ENCODE peak calls at places on chromosome 6, in nine cellular contexts. T is sigmoid colon, F is HCT116, C is GM23338, X is suprapubic skin, B is left ventricle myocardium inferior, M is OCI-LY7, Q is GM12865, H is fibroblast of the aortic adventitia. R is an unnamed sample.

GRCh38 chr6:170190046-170190445 is 100.8 kb downstream of the DLL1 start:
- DNase-seq in T (no peak), F (no peak), C (no peak), X (no peak), B (no peak), M (no peak), Q (no peak), H (no peak), R (no peak)

GRCh38 chr6:157220485-157220884 is 102.8 kb downstream of the TMEM242 start:
- DNase-seq in T (no peak), F (no peak), C (no peak), X (no peak), B (no peak), M (no peak), Q (no peak), H (no peak), R (no peak)

GRCh38 chr6:23529902-23530301 is 596.1 kb upstream of the NRSN1 start:
- DNase-seq in T (no peak), F (no peak), C (no peak), X (no peak), B (no peak), M (no peak), Q (peak), H (no peak), R (no peak)

GRCh38 chr6:41222045-41222444 is 6.1 kb upstream of the TREML4 start:
- DNase-seq in T (no peak), F (no peak), C (no peak), X (no peak), B (no peak), M (no peak), Q (no peak), H (no peak), R (no peak)

GRCh38 chr6:95593025-95593424 is 15.7 kb downstream of the MANEA start:
- DNase-seq in T (no peak), F (no peak), C (no peak), X (no peak), B (no peak), M (no peak), Q (no peak), H (peak), R (no peak)

GRCh38 chr6:169269180-169270076 is 15.8 kb upstream of the THBS2 start:
- DNase-seq in T (peak), F (no peak), C (no peak), X (no peak), B (peak), M (no peak), Q (no peak), H (peak), R (peak)

GRCh38 chr6:52570291-52570700 is 6.6 kb downstream of the TRAM2 start:
- DNase-seq in T (peak), F (no peak), C (no peak), X (no peak), B (no peak), M (no peak), Q (no peak), H (peak), R (peak)

GRCh38 chr6:36128793-36129192 is 1.5 kb upstream of the MAPK13 start:
- DNase-seq in T (peak), F (no peak), C (no peak), X (no peak), B (no peak), M (no peak), Q (no peak), H (no peak), R (no peak)

GRCh38 chr6:37706749-37707148 is 9.1 kb upstream of the MDGA1 start:
- DNase-seq in T (no peak), F (no peak), C (no peak), X (no peak), B (no peak), M (no peak), Q (no peak), H (no peak), R (no peak)

GRCh38 chr6:37704923-37705238 is 7.2 kb upstream of the MDGA1 start:
- DNase-seq in T (no peak), F (no peak), C (no peak), X (no peak), B (no peak), M (no peak), Q (no peak), H (no peak), R (no peak)

GRCh38 chr6:37704066-37704465 is 6.4 kb upstream of the MDGA1 start:
- DNase-seq in T (no peak), F (no peak), C (no peak), X (no peak), B (no peak), M (no peak), Q (no peak), H (no peak), R (no peak)

GRCh38 chr6:37702314-37702713 is 4.6 kb upstream of the MDGA1 start:
- DNase-seq in T (no peak), F (no peak), C (no peak), X (no peak), B (no peak), M (no peak), Q (no peak), H (no peak), R (no peak)

DNA sequence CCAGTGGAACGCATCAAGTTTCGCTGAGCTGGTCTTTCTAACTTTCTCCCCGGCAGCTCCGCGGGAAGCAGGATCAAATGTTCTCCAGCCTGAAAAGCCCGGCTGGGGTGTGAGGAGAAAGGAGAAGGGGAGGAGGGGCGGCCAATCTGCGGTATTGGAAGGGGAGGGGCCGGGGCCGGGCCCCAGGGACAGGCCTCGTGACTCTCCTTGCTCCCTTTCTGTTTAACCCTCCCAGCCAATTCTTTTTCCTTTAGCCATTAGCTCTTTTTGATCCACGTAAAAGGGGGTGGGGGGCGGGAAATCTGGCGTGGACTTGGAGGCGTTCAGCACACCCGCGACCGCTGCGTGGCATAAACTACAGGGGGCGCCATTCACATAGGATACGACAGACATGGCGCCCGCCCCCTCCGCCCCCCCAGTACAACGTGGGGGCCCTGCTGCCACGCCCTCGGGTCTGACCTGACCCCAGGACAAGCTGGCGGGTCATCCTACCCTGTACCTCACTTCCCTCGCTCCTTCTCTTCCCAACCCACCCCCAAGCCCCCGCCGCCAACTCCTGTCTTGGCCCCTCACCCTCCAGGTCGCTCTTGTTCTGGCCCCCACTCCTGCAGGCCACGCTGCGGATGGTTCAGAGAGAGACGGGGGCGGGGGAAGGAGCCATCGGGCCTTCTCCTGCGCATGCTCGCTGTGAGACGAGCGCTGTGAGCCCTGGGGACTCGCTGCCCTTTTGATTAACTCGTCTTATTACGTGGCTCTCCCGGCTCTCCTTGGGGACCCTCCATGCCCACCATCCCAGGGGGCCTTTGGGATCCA is 7.8 kb upstream of the MDGA1 start:
- DNase-seq in T (peak), F (no peak), C (peak), X (peak), B (peak), M (no peak), Q (peak), H (peak), R (peak)
- H3K4me3 ChIP-seq in T (peak), F (no peak), C (peak), X (peak), B (peak), M (no peak), Q (peak), H (peak), R (peak)

GRCh38 chr6:148466158-148466557 is 123.5 kb downstream of the SASH1 start:
- DNase-seq in T (no peak), F (no peak), C (no peak), X (no peak), B (no peak), M (no peak), Q (no peak), H (no peak), R (no peak)
- TF ChIP-seq CTCF in T (no peak), F (peak), C (no peak), X (no peak), B (no peak), M (no peak), Q (no peak), H (no peak), R (no peak)

GRCh38 chr6:145067430-145067829 is 667.9 kb downstream of the EPM2A start:
- DNase-seq in T (no peak), F (no peak), C (no peak), X (no peak), B (no peak), M (no peak), Q (no peak), H (peak), R (no peak)

GRCh38 chr6:145071836-145072235 is 663.5 kb downstream of the EPM2A start:
- DNase-seq in T (no peak), F (no peak), C (no peak), X (no peak), B (no peak), M (no peak), Q (no peak), H (peak), R (no peak)

GRCh38 chr6:145069966-145070365 is 665.4 kb downstream of the EPM2A start:
- DNase-seq in T (no peak), F (no peak), C (no peak), X (no peak), B (no peak), M (no peak), Q (no peak), H (no peak), R (no peak)

GRCh38 chr6:145073811-145074210 is 661.5 kb downstream of the EPM2A start:
- DNase-seq in T (no peak), F (no peak), C (no peak), X (no peak), B (no peak), M (no peak), Q (no peak), H (no peak), R (no peak)

GRCh38 chr6:145070791-145071190 is 664.5 kb downstream of the EPM2A start:
- DNase-seq in T (no peak), F (no peak), C (no peak), X (no peak), B (no peak), M (no peak), Q (no peak), H (peak), R (no peak)
- H3K4me3 ChIP-seq in T (no peak), F (no peak), C (no peak), X (no peak), B (no peak), M (no peak), Q (no peak), H (no peak), R (no peak)

GRCh38 chr6:74567891-74568290 is 638.0 kb downstream of the COL12A1 start:
- DNase-seq in T (no peak), F (no peak), C (no peak), X (no peak), B (no peak), M (no peak), Q (no peak), H (no peak), R (no peak)
- TF ChIP-seq CTCF in T (no peak), F (no peak), C (no peak), X (no peak), B (no peak), M (no peak), Q (no peak), H (no peak), R (no peak)

GRCh38 chr6:131255911-131256310 is 120.6 kb downstream of the AKAP7 start:
- DNase-seq in T (no peak), F (no peak), C (no peak), X (no peak), B (no peak), M (no peak), Q (no peak), H (no peak), R (no peak)

GRCh38 chr6:131244942-131245341 is 109.7 kb downstream of the AKAP7 start:
- DNase-seq in T (no peak), F (no peak), C (no peak), X (no peak), B (no peak), M (no peak), Q (no peak), H (no peak), R (no peak)

GRCh38 chr6:131251593-131252204 is 116.4 kb downstream of the AKAP7 start:
- DNase-seq in T (no peak), F (no peak), C (no peak), X (no peak), B (no peak), M (no peak), Q (no peak), H (peak), R (no peak)

GRCh38 chr6:131255434-131255833 is 120.2 kb downstream of the AKAP7 start:
- DNase-seq in T (no peak), F (no peak), C (no peak), X (no peak), B (no peak), M (peak), Q (no peak), H (no peak), R (no peak)

GRCh38 chr6:131250121-131250520 is 114.9 kb downstream of the AKAP7 start:
- DNase-seq in T (peak), F (no peak), C (peak), X (peak), B (peak), M (peak), Q (peak), H (peak), R (peak)
- H3K4me3 ChIP-seq in T (peak), F (no peak), C (peak), X (peak), B (peak), M (peak), Q (no peak), H (peak), R (peak)

DNA sequence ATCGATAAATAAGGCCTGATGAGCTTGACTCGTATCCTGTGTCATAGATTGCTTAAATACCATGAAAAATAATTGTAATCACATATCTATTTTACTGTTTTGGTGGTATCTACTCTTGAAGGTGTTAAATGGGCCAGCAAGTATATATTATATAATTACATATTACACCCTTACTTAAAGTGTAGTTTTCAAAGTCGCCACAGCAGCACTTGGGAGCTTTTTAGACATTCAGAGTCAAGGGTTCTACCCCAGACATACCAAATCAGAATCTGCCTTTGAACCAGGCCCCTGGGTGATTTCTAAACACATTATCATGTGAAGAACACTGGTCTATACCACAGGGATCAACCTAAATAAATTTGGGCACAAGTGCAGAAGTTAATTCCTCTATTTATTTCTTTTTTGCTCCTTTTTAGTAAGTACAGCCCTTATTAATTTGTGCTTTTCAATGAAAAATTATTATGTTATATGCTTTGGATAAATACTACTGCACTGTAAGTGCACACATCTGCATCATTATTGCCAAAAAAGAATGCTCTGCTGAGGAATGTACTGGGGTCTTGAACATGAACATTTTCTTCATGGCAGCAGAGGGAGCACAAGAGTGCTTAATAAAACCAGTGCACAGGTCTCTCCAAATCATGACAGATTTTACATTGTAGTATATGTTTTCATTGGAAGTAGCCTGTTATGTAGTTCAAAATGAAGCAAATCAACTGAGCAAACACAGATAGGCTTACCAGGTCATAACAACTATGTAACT is 3.1 kb upstream of the ATXN1 start:
- DNase-seq in T (no peak), F (no peak), C (peak), X (no peak), B (no peak), M (no peak), Q (peak), H (peak), R (no peak)
- TF ChIP-seq CTCF in T (no peak), F (peak), C (peak), X (no peak), B (peak), M (no peak), Q (peak), H (peak), R (peak)

GRCh38 chr6:130615816-130616215 is 211.4 kb upstream of the SMLR1 start:
- DNase-seq in T (no peak), F (no peak), C (peak), X (no peak), B (no peak), M (peak), Q (no peak), H (no peak), R (no peak)
- H3K4me3 ChIP-seq in T (no peak), F (no peak), C (no peak), X (no peak), B (no peak), M (no peak), Q (no peak), H (no peak), R (no peak)

DNA sequence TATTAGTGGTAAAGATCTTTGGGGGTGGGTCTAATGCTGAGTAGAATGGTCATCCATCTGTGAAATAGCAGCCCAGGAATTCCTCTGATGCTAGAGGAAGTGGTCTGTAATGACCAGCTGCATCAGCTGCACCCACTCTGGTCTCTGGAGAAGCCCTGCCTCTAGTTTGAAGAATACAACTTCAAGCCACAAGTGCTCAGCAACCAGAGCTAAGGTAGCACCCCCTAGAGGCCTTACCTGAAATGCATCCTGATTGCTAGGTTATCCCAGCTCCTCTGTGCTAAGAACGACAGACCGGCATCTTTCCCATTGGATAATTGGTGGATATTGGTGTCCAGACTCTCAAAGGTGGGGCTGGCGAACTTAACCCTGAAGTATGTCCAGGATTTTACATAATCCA is 58.2 kb downstream of the DNAH8 start:
- DNase-seq in T (no peak), F (peak), C (peak), X (no peak), B (no peak), M (peak), Q (peak), H (no peak), R (no peak)
- TF ChIP-seq CTCF in T (no peak), F (peak), C (peak), X (no peak), B (peak), M (peak), Q (peak), H (no peak), R (no peak)

DNA sequence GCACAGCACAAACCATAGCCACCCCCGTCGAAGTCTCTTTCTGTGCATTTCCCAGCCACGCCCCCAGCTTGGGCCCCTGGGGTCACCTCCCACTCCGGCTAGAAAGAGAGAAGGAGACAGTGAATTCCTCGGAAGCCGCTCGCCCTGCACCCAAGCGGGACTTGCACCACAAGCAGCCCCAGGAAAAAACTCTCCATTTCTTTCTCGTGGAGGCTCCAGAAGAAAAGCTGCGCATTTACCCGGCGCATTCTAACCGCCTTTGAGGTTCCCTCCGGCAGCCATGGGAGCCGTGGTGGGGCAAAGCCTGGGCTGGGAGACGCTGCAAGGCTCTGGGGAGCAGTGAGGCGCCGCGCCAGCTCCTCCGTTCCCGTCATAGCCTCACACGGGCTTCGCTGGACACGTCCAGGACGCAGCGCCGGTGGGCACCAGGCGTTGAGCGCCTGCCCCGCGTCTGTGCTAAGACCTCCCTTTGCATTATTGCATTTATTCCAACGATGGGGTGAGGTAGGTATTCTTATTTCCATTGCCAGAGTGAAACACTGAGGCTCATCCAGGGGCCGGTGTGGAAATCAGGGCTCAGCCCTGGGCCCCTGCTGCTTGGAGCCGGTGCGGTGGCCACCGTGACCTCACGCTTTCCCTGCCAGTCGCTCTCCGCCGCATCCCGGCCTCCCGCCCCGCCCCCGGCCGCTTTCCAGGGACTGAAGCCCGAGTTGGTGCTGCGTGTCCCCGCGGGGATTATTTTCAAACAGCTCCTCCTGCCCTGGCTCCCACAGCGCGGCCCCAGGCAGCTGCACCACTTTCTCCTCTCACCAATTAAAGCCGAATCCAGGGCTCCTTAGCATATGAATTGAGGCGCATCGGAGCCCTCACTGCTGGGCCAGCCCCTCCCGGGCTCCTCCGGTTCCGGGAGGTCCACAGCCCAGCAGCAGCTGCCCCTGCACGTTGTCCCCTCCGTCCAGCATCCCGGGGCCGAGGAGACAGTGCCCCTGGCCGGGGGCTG is 148.3 kb upstream of the AFDN start:
- DNase-seq in T (peak), F (no peak), C (peak), X (no peak), B (peak), M (no peak), Q (no peak), H (no peak), R (peak)
- H3K4me3 ChIP-seq in T (peak), F (no peak), C (peak), X (peak), B (peak), M (no peak), Q (no peak), H (no peak), R (peak)

DNA sequence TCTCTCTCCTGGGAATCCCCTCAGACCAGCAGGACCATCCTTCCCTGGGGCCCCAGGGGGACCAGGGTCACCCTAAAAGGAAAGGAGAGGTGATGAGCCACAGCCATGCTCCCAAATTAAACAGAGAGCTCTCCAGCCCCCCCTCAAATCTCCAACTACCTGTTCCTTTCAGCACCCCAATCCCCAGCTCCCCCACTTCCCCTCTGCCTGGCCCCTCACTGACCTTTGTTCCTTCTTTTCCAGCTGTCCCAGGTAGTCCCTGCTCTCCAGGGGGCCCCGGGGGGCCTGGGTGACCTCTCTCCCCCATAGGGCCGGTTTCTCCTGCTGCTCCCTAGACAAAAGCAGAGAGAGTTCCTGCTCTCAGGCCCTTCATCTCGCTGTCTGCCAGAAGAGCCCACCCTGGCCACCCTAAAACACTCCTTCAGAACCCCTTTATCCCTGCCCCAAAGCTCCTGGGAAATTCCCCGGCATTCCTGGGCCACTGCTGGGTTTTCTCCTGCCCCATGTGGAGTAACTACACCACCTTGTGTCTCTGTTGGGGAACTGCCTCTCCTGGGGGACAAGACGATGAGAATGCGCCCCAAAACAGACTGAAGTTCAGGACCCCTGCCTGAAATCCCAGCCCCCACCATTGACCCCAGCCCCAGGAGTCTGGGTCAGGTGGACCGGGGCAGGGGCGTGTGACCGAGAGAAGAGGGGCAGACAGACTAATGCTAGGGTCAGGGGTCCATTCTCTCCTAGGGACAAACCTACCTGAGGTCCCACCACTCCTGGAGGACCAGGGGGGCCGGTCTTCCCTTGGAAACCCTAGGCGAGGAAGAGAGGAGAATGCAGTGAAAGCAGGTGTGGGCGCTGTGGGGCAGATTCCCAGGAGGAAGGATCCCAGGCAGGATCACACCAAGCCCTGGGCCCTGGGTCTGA is 19.7 kb downstream of the COL11A2 start:
- DNase-seq in T (no peak), F (peak), C (peak), X (no peak), B (no peak), M (peak), Q (peak), H (peak), R (no peak)
- TF ChIP-seq CTCF in T (peak), F (peak), C (peak), X (peak), B (peak), M (peak), Q (peak), H (peak), R (peak)